ENCODE peak calls at places on chromosomes 2 and 18, in five cellular contexts. One of them, this sample, is unnamed.

GRCh38 chr18:24514439-24514838 is 54.0 kb downstream of the HRH4 start:
- DNase-seq in hepatocyte: no peak
- DNase-seq in heart left ventricle: no peak
- DNase-seq in BJ: no peak
- DNase-seq in bronchial epithelial cell: peak
- DNase-seq in this sample: peak

GRCh38 chr18:60113396-60113795 is 213.6 kb downstream of the PMAIP1 start:
- DNase-seq in heart left ventricle: no peak
- DNase-seq in hepatocyte: peak
- DNase-seq in BJ: no peak
- DNase-seq in bronchial epithelial cell: no peak
- DNase-seq in this sample: no peak

GRCh38 chr2:238020816-238021215 is 40.0 kb upstream of the SCLY start:
- DNase-seq in heart left ventricle: no peak
- DNase-seq in bronchial epithelial cell: no peak
- DNase-seq in BJ: no peak
- DNase-seq in hepatocyte: no peak
- DNase-seq in this sample: no peak

GRCh38 chr18:21099442-21099841 is 12.2 kb downstream of the ROCK1 start:
- DNase-seq in bronchial epithelial cell: no peak
- DNase-seq in hepatocyte: no peak
- DNase-seq in heart left ventricle: no peak
- DNase-seq in BJ: no peak
- DNase-seq in this sample: no peak

GRCh38 chr18:7464245-7464966 is 102.7 kb upstream of the PTPRM start:
- DNase-seq in bronchial epithelial cell: no peak
- DNase-seq in hepatocyte: no peak
- DNase-seq in BJ: no peak
- DNase-seq in heart left ventricle: peak
- DNase-seq in this sample: no peak

GRCh38 chr2:54787760-54788366 is 64.4 kb downstream of the EML6 start:
- DNase-seq in BJ: no peak
- DNase-seq in heart left ventricle: no peak
- DNase-seq in bronchial epithelial cell: no peak
- DNase-seq in hepatocyte: no peak
- DNase-seq in this sample: no peak

GRCh38 chr2:46520108-46520507 is 40.7 kb downstream of the TMEM247 start:
- DNase-seq in hepatocyte: no peak
- DNase-seq in bronchial epithelial cell: no peak
- DNase-seq in BJ: no peak
- DNase-seq in heart left ventricle: peak
- DNase-seq in this sample: no peak

GRCh38 chr2:68196120-68196716 is 38.5 kb downstream of the PNO1 start:
- DNase-seq in bronchial epithelial cell: peak
- DNase-seq in BJ: no peak
- DNase-seq in hepatocyte: peak
- DNase-seq in heart left ventricle: no peak
- DNase-seq in this sample: peak

GRCh38 chr2:120863661-120864320 is 128.1 kb downstream of the GLI2 start:
- DNase-seq in hepatocyte: peak
- DNase-seq in BJ: no peak
- DNase-seq in bronchial epithelial cell: peak
- DNase-seq in heart left ventricle: peak
- DNase-seq in this sample: peak

GRCh38 chr2:217520361-217521010 is 482.3 kb downstream of the TNS1 start:
- DNase-seq in heart left ventricle: no peak
- DNase-seq in BJ: peak
- DNase-seq in bronchial epithelial cell: no peak
- DNase-seq in hepatocyte: no peak
- DNase-seq in this sample: no peak

GRCh38 chr2:239322414-239323086 is 78.3 kb downstream of the HDAC4 start:
- DNase-seq in BJ: peak
- DNase-seq in heart left ventricle: no peak
- DNase-seq in bronchial epithelial cell: no peak
- DNase-seq in hepatocyte: no peak
- DNase-seq in this sample: peak

GRCh38 chr2:236769981-236770671 is 200.5 kb downstream of the ACKR3 start:
- DNase-seq in hepatocyte: peak
- DNase-seq in heart left ventricle: no peak
- DNase-seq in bronchial epithelial cell: peak
- DNase-seq in BJ: peak
- DNase-seq in this sample: peak

GRCh38 chr2:152421521-152422367 is 86.8 kb downstream of the FMNL2 start:
- DNase-seq in hepatocyte: peak
- DNase-seq in bronchial epithelial cell: peak
- DNase-seq in BJ: peak
- DNase-seq in heart left ventricle: no peak
- DNase-seq in this sample: peak

GRCh38 chr2:86243950-86244733 is 44.9 kb downstream of the MRPL35 start:
- DNase-seq in BJ: no peak
- DNase-seq in heart left ventricle: no peak
- DNase-seq in bronchial epithelial cell: no peak
- DNase-seq in hepatocyte: no peak
- DNase-seq in this sample: no peak

GRCh38 chr2:76895469-76895868 is 626.7 kb downstream of the LRRTM4 start:
- DNase-seq in hepatocyte: peak
- DNase-seq in BJ: no peak
- DNase-seq in heart left ventricle: no peak
- DNase-seq in bronchial epithelial cell: no peak
- DNase-seq in this sample: no peak

GRCh38 chr2:234453216-234453615 is 43.7 kb downstream of the ARL4C start:
- DNase-seq in bronchial epithelial cell: peak
- DNase-seq in heart left ventricle: no peak
- DNase-seq in hepatocyte: no peak
- DNase-seq in BJ: no peak
- DNase-seq in this sample: no peak

GRCh38 chr2:240494194-240494793 is 58.8 kb downstream of the GPC1 start:
- DNase-seq in heart left ventricle: no peak
- DNase-seq in hepatocyte: no peak
- DNase-seq in BJ: no peak
- DNase-seq in bronchial epithelial cell: no peak
- DNase-seq in this sample: no peak

GRCh38 chr2:102620367-102620766 is 1.0 kb downstream of the SLC9A2 start:
- DNase-seq in bronchial epithelial cell: no peak
- DNase-seq in hepatocyte: peak
- DNase-seq in heart left ventricle: no peak
- DNase-seq in BJ: no peak
- DNase-seq in this sample: no peak

GRCh38 chr2:172693037-172693436 is 42.6 kb upstream of the RAPGEF4 start:
- DNase-seq in BJ: peak
- DNase-seq in hepatocyte: peak
- DNase-seq in heart left ventricle: peak
- DNase-seq in bronchial epithelial cell: peak
- DNase-seq in this sample: peak

GRCh38 chr18:57764087-57764486 is 39.0 kb downstream of the ATP8B1 start:
- DNase-seq in bronchial epithelial cell: no peak
- DNase-seq in hepatocyte: no peak
- DNase-seq in BJ: no peak
- DNase-seq in heart left ventricle: no peak
- DNase-seq in this sample: no peak

GRCh38 chr2:200742426-200742825 is 69.3 kb upstream of the BZW1 start:
- DNase-seq in hepatocyte: no peak
- DNase-seq in heart left ventricle: peak
- DNase-seq in bronchial epithelial cell: no peak
- DNase-seq in BJ: peak
- DNase-seq in this sample: peak

GRCh38 chr2:7707723-7708122 is 790.5 kb downstream of the RNF144A start:
- DNase-seq in hepatocyte: no peak
- DNase-seq in BJ: peak
- DNase-seq in heart left ventricle: no peak
- DNase-seq in bronchial epithelial cell: peak
- DNase-seq in this sample: peak

GRCh38 chr18:62460851-62461300 is 61.9 kb upstream of the ZCCHC2 start:
- DNase-seq in BJ: no peak
- DNase-seq in heart left ventricle: peak
- DNase-seq in hepatocyte: peak
- DNase-seq in bronchial epithelial cell: no peak
- DNase-seq in this sample: no peak

GRCh38 chr2:159411460-159411859 is 125.0 kb upstream of the WDSUB1 start:
- DNase-seq in hepatocyte: no peak
- DNase-seq in heart left ventricle: no peak
- DNase-seq in bronchial epithelial cell: no peak
- DNase-seq in BJ: no peak
- DNase-seq in this sample: no peak

GRCh38 chr2:43399515-43400245 is 173.3 kb upstream of the ZFP36L2 start:
- DNase-seq in BJ: peak
- DNase-seq in hepatocyte: peak
- DNase-seq in bronchial epithelial cell: no peak
- DNase-seq in heart left ventricle: no peak
- DNase-seq in this sample: peak

GRCh38 chr2:120867290-120868231 is 131.9 kb downstream of the GLI2 start:
- DNase-seq in hepatocyte: peak
- DNase-seq in heart left ventricle: peak
- DNase-seq in BJ: peak
- DNase-seq in bronchial epithelial cell: peak
- DNase-seq in this sample: peak

GRCh38 chr2:127128508-127128907 is 21.6 kb upstream of the BIN1 start:
- DNase-seq in heart left ventricle: peak
- DNase-seq in BJ: no peak
- DNase-seq in hepatocyte: peak
- DNase-seq in bronchial epithelial cell: peak
- DNase-seq in this sample: no peak

GRCh38 chr2:46460991-46461715 is 18.2 kb upstream of the TMEM247 start:
- DNase-seq in hepatocyte: peak
- DNase-seq in heart left ventricle: peak
- DNase-seq in BJ: no peak
- DNase-seq in bronchial epithelial cell: peak
- DNase-seq in this sample: peak

GRCh38 chr2:240232961-240233890 is 92.8 kb upstream of the OTOS start:
- DNase-seq in hepatocyte: peak
- DNase-seq in heart left ventricle: peak
- DNase-seq in bronchial epithelial cell: peak
- DNase-seq in BJ: no peak
- DNase-seq in this sample: peak

DNA sequence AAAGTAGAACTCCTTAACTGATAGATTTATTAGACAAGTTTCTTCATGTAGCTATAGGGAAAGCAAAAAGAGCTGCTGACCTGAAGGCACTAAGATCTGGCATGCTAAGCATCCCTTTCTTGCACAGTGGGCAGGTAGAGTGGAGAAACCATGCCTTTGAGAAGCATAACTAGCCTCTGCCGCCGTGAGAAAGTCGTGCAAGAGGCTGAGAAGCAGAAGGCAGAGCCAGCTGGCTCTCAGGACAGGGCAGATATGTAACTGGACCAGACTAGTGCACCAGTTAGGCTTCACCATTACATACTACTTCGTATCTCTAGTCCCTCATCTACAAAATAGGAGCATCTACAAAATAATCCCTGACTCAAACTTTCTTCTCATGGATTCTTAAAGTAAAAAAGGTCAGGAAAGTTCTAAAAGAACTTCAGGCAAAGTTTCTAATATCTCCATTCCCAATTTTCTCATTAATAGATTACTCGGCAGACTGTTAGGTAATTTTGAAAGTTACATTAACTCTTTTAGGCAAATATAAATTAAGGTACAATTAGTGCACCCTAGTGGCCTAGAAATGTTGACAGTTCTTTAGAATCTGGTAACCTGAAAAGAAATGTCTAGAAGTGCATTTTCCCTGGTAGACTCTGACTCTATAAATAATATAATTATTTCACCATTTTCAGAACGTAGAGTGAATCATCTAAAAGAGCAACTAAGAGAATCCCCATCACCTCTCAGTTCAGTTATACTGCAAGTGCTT is 10.3 kb downstream of the ERBB4 start:
- DNase-seq in heart left ventricle: peak
- DNase-seq in bronchial epithelial cell: no peak
- DNase-seq in hepatocyte: no peak
- DNase-seq in BJ: no peak
- DNase-seq in this sample: no peak
- TF ChIP-seq CTCF in heart left ventricle: no peak
- TF ChIP-seq CTCF in bronchial epithelial cell: no peak
- TF ChIP-seq CTCF in hepatocyte: no peak
- TF ChIP-seq CTCF in BJ: no peak
- TF ChIP-seq CTCF in this sample: no peak

DNA sequence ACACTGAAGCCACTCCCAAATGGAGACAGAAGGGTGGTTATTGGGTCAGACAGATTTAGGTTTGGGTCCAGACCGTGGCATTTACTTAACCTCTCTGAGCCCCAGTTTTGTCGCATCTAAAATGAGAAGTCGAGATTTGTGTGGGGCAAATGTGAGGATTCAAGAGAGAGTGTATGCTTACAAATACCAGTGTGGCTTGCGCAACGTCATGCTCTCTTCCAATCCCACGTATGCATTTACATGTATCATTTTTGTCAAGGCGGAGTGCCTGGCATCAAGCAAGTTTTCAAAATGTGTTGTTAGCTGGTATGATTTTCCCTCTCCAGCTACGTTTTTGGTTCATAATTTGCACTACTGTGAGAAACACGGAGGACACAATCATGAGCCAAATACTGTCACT is 197.9 kb downstream of the EPHA4 start:
- DNase-seq in heart left ventricle: no peak
- DNase-seq in BJ: no peak
- DNase-seq in hepatocyte: no peak
- DNase-seq in bronchial epithelial cell: no peak
- DNase-seq in this sample: no peak
- H3K4me3 ChIP-seq in heart left ventricle: no peak
- H3K4me3 ChIP-seq in BJ: no peak
- H3K4me3 ChIP-seq in hepatocyte: no peak
- H3K4me3 ChIP-seq in bronchial epithelial cell: no peak
- H3K4me3 ChIP-seq in this sample: no peak

GRCh38 chr2:73293534-73294171 is at the start of gene EGR4:
- DNase-seq in heart left ventricle: peak
- DNase-seq in bronchial epithelial cell: peak
- DNase-seq in BJ: peak
- DNase-seq in hepatocyte: peak
- DNase-seq in this sample: peak
- TF ChIP-seq CTCF in heart left ventricle: no peak
- TF ChIP-seq CTCF in bronchial epithelial cell: no peak
- TF ChIP-seq CTCF in BJ: no peak
- TF ChIP-seq CTCF in hepatocyte: no peak
- TF ChIP-seq CTCF in this sample: no peak

DNA sequence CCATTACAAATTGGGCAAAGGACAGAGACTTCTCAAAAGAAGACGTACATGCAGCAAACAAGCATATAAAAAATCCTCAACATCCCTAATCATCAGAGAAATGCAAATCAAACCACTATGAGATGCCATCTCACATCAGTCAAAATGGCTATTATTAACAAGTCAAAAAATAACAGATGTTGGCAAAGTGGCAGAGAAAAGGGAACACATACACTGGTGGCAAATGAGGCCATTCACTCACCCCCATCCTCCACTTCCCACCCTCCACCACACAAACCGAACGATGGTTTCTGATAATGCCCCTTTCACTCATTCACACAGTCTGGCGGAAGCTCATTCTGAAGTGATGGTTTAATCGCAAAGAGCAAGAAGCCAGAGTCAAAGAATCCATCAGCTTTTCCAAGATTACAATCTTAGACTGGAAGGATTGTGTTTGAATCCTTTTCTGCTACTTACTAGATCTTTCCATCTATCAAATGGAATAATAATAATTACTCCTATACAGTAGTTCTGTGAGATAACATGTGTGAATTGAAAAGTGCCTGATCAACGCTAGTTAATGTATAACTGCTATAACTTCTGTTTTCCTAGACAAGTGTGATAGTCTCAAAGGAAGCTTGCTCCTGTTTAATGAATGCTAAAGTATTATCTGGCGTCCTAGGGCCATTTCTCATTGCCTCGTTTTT is 16.9 kb upstream of the CD28 start:
- DNase-seq in BJ: no peak
- DNase-seq in hepatocyte: no peak
- DNase-seq in heart left ventricle: no peak
- DNase-seq in bronchial epithelial cell: no peak
- DNase-seq in this sample: no peak
- H3K4me3 ChIP-seq in BJ: no peak
- H3K4me3 ChIP-seq in hepatocyte: no peak
- H3K4me3 ChIP-seq in heart left ventricle: no peak
- H3K4me3 ChIP-seq in bronchial epithelial cell: no peak
- H3K4me3 ChIP-seq in this sample: no peak